ENCODE peak calls at places on chromosomes 7 and 10, in four cellular contexts. F, U, P and O are unnamed samples. For H3K4me1, the result is how much of the 10 kb centered on the place peaks cover.

GRCh38 chr7:109901916-109902315 is 1189.0 kb upstream of the LRRN3 start:
- DNase-seq in F (no peak), U (peak), P (peak), O (no peak)

GRCh38 chr7:127807829-127808228 is 155.8 kb downstream of the SND1 start:
- DNase-seq in F (no peak), U (no peak), P (no peak), O (no peak)

GRCh38 chr10:69554611-69555010 is 18.6 kb downstream of the NEUROG3 start:
- DNase-seq in F (no peak), U (no peak), P (no peak), O (no peak)

GRCh38 chr10:118483496-118483895 is 112.0 kb downstream of the PRLHR start:
- DNase-seq in F (no peak), U (no peak), P (no peak), O (no peak)

GRCh38 chr7:130960208-130960988 is 226.4 kb upstream of the KLF14 start:
- DNase-seq in F (no peak), U (peak), P (peak), O (no peak)

GRCh38 chr7:113015038-113015645 is 71.5 kb downstream of the GPR85 start:
- DNase-seq in F (no peak), U (peak), P (peak), O (no peak)

GRCh38 chr7:79454325-79454960 is 976 bp upstream of the MAGI2 start:
- DNase-seq in F (peak), U (peak), P (no peak), O (peak)

GRCh38 chr7:23022258-23022745 is 8.4 kb upstream of the HYCC1 start:
- DNase-seq in F (no peak), U (peak), P (peak), O (no peak)

GRCh38 chr10:124524991-124525653 is 63.5 kb downstream of the LHPP start:
- DNase-seq in F (peak), U (no peak), P (peak), O (no peak)

GRCh38 chr7:87447251-87447650 is 28.2 kb downstream of the ABCB4 start:
- DNase-seq in F (no peak), U (no peak), P (no peak), O (no peak)

GRCh38 chr7:149496642-149497391 is 792 bp downstream of the ZNF746 start:
- DNase-seq in F (peak), U (peak), P (peak), O (peak)

GRCh38 chr10:49837685-49838084 is 75.6 kb upstream of the OGDHL start:
- DNase-seq in F (no peak), U (no peak), P (no peak), O (no peak)

GRCh38 chr7:601573-602340 is 82.1 kb upstream of the PDGFA start:
- DNase-seq in F (peak), U (peak), P (no peak), O (peak)

GRCh38 chr7:881441-882234 is 5.3 kb downstream of the GET4 start:
- DNase-seq in F (no peak), U (no peak), P (no peak), O (no peak)

GRCh38 chr10:114962441-114962840 is 24.4 kb downstream of the TRUB1 start:
- DNase-seq in F (no peak), U (no peak), P (no peak), O (no peak)

GRCh38 chr7:127654404-127655392 is 2.7 kb downstream of the SND1 start:
- DNase-seq in F (no peak), U (no peak), P (peak), O (no peak)

GRCh38 chr7:156096806-156097538 is 284.7 kb upstream of the SHH start:
- DNase-seq in F (no peak), U (no peak), P (peak), O (no peak)

GRCh38 chr10:11631291-11631690 is 19.8 kb upstream of the USP6NL start:
- DNase-seq in F (no peak), U (no peak), P (no peak), O (no peak)

GRCh38 chr7:99786726-99787300 is 2.8 kb upstream of the CYP3A4 start:
- DNase-seq in F (no peak), U (no peak), P (no peak), O (no peak)

GRCh38 chr10:72173267-72173634 is 42.6 kb upstream of the ANAPC16 start:
- DNase-seq in F (no peak), U (no peak), P (no peak), O (no peak)

GRCh38 chr10:125124907-125125306 is 35.5 kb downstream of the CTBP2 start:
- DNase-seq in F (no peak), U (peak), P (peak), O (no peak)

GRCh38 chr7:1800876-1801275 is 130.8 kb downstream of the ELFN1 start:
- DNase-seq in F (no peak), U (peak), P (peak), O (no peak)

GRCh38 chr10:15069230-15069629 is 19.3 kb downstream of the ACBD7 start:
- DNase-seq in F (no peak), U (no peak), P (no peak), O (no peak)

GRCh38 chr7:103344453-103345149 is at the start of gene DNAJC2:
- DNase-seq in F (peak), U (peak), P (peak), O (peak)

GRCh38 chr10:48695636-48696534 is 11.2 kb downstream of the WDFY4 start:
- DNase-seq in F (no peak), U (no peak), P (no peak), O (no peak)

GRCh38 chr10:5589963-5590511 is 65.3 kb downstream of the CALML3 start:
- DNase-seq in F (no peak), U (peak), P (peak), O (no peak)

GRCh38 chr7:154530136-154530535 is 472.8 kb downstream of the PAXIP1 start:
- DNase-seq in F (no peak), U (no peak), P (no peak), O (no peak)

GRCh38 chr7:44306608-44307007 is 18.8 kb downstream of the CAMK2B start:
- DNase-seq in F (peak), U (no peak), P (no peak), O (peak)

GRCh38 chr7:141231018-141231792 is 157.3 kb downstream of the TMEM178B start:
- DNase-seq in F (peak), U (peak), P (peak), O (no peak)
- TF ChIP-seq CTCF in F (peak), U (peak), P (peak), O (no peak)

GRCh38 chr10:117364121-117364960 is 10.9 kb downstream of the PDZD8 start:
- DNase-seq in F (no peak), U (peak), P (peak), O (no peak)
- H3K4me1 ChIP-seq in F (half or more), U (under half), P (under half), O (half or more)

GRCh38 chr7:17645500-17645899 is 294.8 kb downstream of the SNX13 start:
- DNase-seq in F (no peak), U (no peak), P (no peak), O (no peak)

GRCh38 chr7:17651926-17652385 is 288.3 kb downstream of the SNX13 start:
- DNase-seq in F (no peak), U (peak), P (peak), O (no peak)

GRCh38 chr7:17651296-17651695 is 289.0 kb downstream of the SNX13 start:
- DNase-seq in F (no peak), U (peak), P (no peak), O (no peak)

GRCh38 chr7:17640730-17641377 is 299.4 kb downstream of the SNX13 start:
- DNase-seq in F (no peak), U (peak), P (peak), O (no peak)

GRCh38 chr7:17646181-17646956 is 293.9 kb downstream of the SNX13 start:
- DNase-seq in F (no peak), U (peak), P (peak), O (no peak)
- TF ChIP-seq CTCF in F (peak), U (peak), P (peak), O (no peak)

GRCh38 chr7:16660702-16661464 is 14.9 kb downstream of the BZW2 start:
- DNase-seq in F (no peak), U (peak), P (peak), O (no peak)
- H3K4me1 ChIP-seq in F (under half), U (under half), P (under half), O (under half)

GRCh38 chr10:100100651-100101525 is 19.2 kb upstream of the CPN1 start:
- DNase-seq in F (peak), U (peak), P (peak), O (no peak)
- TF ChIP-seq CTCF in F (peak), U (peak), P (no peak), O (no peak)